ENCODE peak calls at places on chromosomes 16 and 17, in seven cellular contexts. S is PC-3; U is HT1080; W is H9; Z is stimulated activated effector memory CD8-positive, alpha-beta T cell treated with anti-CD3 and anti-CD28 coated beads, Interleukin-12 subunit alpha, Interleukin-12 subunit beta, amount 100 ng/mL, for 72 hours; K is stimulated activated CD4-positive, alpha-beta T cell treated with anti-CD3 and anti-CD28 coated beads, Interleukin-4, amount 100 ng/mL, for 1 hour; D is mesenchymal stem cell. R is an unnamed sample.

GRCh38 chr16:20899503-20900298 is 457 bp downstream of the DCUN1D3 start:
- DNase-seq in S (no peak), U (no peak), W (no peak), Z (no peak), K (no peak), D (no peak), R (peak)

GRCh38 chr16:31386157-31386984 is 6.8 kb upstream of the ITGAD start:
- DNase-seq in S (peak), U (peak), W (no peak), Z (peak), K (no peak), D (peak), R (peak)

GRCh38 chr16:57590654-57591085 is 37.8 kb upstream of the ADGRG1 start:
- DNase-seq in S (peak), U (peak), W (no peak), Z (no peak), K (no peak), D (peak), R (no peak)

GRCh38 chr17:78416311-78416711 is 37.9 kb downstream of the PGS1 start:
- DNase-seq in S (no peak), U (no peak), W (no peak), Z (no peak), K (no peak), D (peak), R (no peak)

GRCh38 chr16:28623172-28623711 is 13.4 kb upstream of the SULT1A1 start:
- DNase-seq in S (peak), U (no peak), W (peak), Z (peak), K (peak), D (no peak), R (peak)

GRCh38 chr16:88358033-88358481 is 24.7 kb upstream of the ZNF469 start:
- DNase-seq in S (no peak), U (no peak), W (no peak), Z (no peak), K (no peak), D (no peak), R (no peak)

GRCh38 chr17:49723423-49723822 is 15.7 kb upstream of the SLC35B1 start:
- DNase-seq in S (no peak), U (no peak), W (no peak), Z (no peak), K (no peak), D (no peak), R (no peak)

GRCh38 chr17:83057793-83058477 is 21.5 kb upstream of the METRNL start:
- DNase-seq in S (no peak), U (no peak), W (no peak), Z (peak), K (no peak), D (no peak), R (no peak)

GRCh38 chr17:41413353-41413752 is 11.0 kb downstream of the KRT37 start:
- DNase-seq in S (peak), U (no peak), W (peak), Z (no peak), K (no peak), D (no peak), R (no peak)

GRCh38 chr17:63082952-63083351 is 116.9 kb downstream of the TANC2 start:
- DNase-seq in S (no peak), U (peak), W (no peak), Z (no peak), K (no peak), D (peak), R (no peak)

GRCh38 chr16:85062728-85063336 is 35.2 kb downstream of the KIAA0513 start:
- DNase-seq in S (no peak), U (no peak), W (no peak), Z (no peak), K (no peak), D (no peak), R (no peak)

GRCh38 chr16:56848955-56849689 is 15.9 kb upstream of the SLC12A3 start:
- DNase-seq in S (peak), U (peak), W (no peak), Z (no peak), K (no peak), D (peak), R (no peak)

GRCh38 chr17:64607862-64608565 is 54.1 kb downstream of the SMURF2 start:
- DNase-seq in S (peak), U (no peak), W (no peak), Z (no peak), K (no peak), D (no peak), R (no peak)

GRCh38 chr17:77836557-77837041 is 121.9 kb upstream of the TNRC6C start:
- DNase-seq in S (peak), U (peak), W (no peak), Z (peak), K (no peak), D (peak), R (no peak)

GRCh38 chr16:55367796-55368195 is 43.8 kb downstream of the IRX6 start:
- DNase-seq in S (no peak), U (no peak), W (no peak), Z (no peak), K (no peak), D (no peak), R (no peak)

R was measured in HT-29.